ENCODE peak calls at places on chromosomes 13 and 19, in eight cellular contexts. D is psoas muscle; K is cardiac muscle cell; E is PC-3; M is lower lobe of right lung; R is ascending aorta; A is HAP-1; P is effector memory CD4-positive, alpha-beta T cell. J is an unnamed sample. For H3K4me1, the result is how much of the 10 kb centered on the place peaks cover.

GRCh38 chr13:23321534-23322241 is 111.8 kb downstream of the SACS start:
- DNase-seq in D (peak), K (no peak), E (peak), M (no peak), R (peak), A (no peak), P (no peak), J (peak)

GRCh38 chr19:39425744-39426143 is 10.0 kb downstream of the RPS16 start:
- DNase-seq in D (no peak), K (no peak), E (no peak), M (no peak), R (no peak), A (no peak), P (no peak), J (no peak)

GRCh38 chr19:8585894-8586750 is 8.9 kb upstream of the MYO1F start:
- DNase-seq in D (no peak), K (peak), E (peak), M (peak), R (no peak), A (no peak), P (peak), J (peak)

GRCh38 chr13:27556109-27556508 is 64.2 kb downstream of the LNX2 start:
- DNase-seq in D (peak), K (no peak), E (peak), M (no peak), R (peak), A (no peak), P (no peak), J (no peak)

GRCh38 chr13:31870511-31870910 is 131.2 kb downstream of the RXFP2 start:
- DNase-seq in D (no peak), K (no peak), E (no peak), M (no peak), R (no peak), A (no peak), P (no peak), J (no peak)

GRCh38 chr13:98939552-98940306 is 38.1 kb downstream of the DOCK9 start:
- DNase-seq in D (no peak), K (no peak), E (no peak), M (no peak), R (no peak), A (no peak), P (no peak), J (no peak)

GRCh38 chr19:19033426-19034203 is at the start of the genes ARMC6 and SUGP2:
- DNase-seq in D (peak), K (peak), E (peak), M (peak), R (peak), A (peak), P (peak), J (peak)

GRCh38 chr19:38693380-38694223 is 46.2 kb downstream of the ACTN4 start:
- DNase-seq in D (no peak), K (no peak), E (peak), M (no peak), R (peak), A (no peak), P (peak), J (peak)

GRCh38 chr13:19985219-19985556 is 26.7 kb downstream of the ZMYM2 start:
- DNase-seq in D (no peak), K (no peak), E (no peak), M (no peak), R (no peak), A (no peak), P (no peak), J (no peak)

GRCh38 chr19:32339988-32340874 is 5.2 kb upstream of the ZNF507 start:
- DNase-seq in D (peak), K (peak), E (peak), M (peak), R (peak), A (peak), P (no peak), J (peak)

GRCh38 chr13:73835138-73835721 is 299.0 kb downstream of the KLF12 start:
- DNase-seq in D (no peak), K (peak), E (peak), M (no peak), R (no peak), A (peak), P (no peak), J (peak)

GRCh38 chr13:110912651-110913051 is 2.2 kb downstream of the ANKRD10 start:
- DNase-seq in D (peak), K (peak), E (peak), M (no peak), R (peak), A (no peak), P (no peak), J (no peak)

GRCh38 chr19:4730740-4731171 is 7.1 kb upstream of the DPP9 start:
- DNase-seq in D (no peak), K (no peak), E (peak), M (no peak), R (no peak), A (no peak), P (peak), J (no peak)

GRCh38 chr19:19535311-19536191 is 2.5 kb upstream of the CILP2 start:
- DNase-seq in D (no peak), K (no peak), E (no peak), M (no peak), R (no peak), A (no peak), P (no peak), J (no peak)

GRCh38 chr13:89401209-89401810 is 1730.1 kb downstream of the SLITRK5 start:
- DNase-seq in D (no peak), K (no peak), E (peak), M (no peak), R (no peak), A (no peak), P (no peak), J (peak)

GRCh38 chr19:15187026-15188007 is 13.5 kb downstream of the NOTCH3 start:
- DNase-seq in D (no peak), K (no peak), E (peak), M (no peak), R (no peak), A (no peak), P (no peak), J (no peak)

GRCh38 chr13:74206061-74206561 is 71.9 kb upstream of the KLF12 start:
- DNase-seq in D (no peak), K (no peak), E (peak), M (no peak), R (no peak), A (peak), P (no peak), J (peak)

GRCh38 chr13:31045621-31046081 is 113.2 kb downstream of the TEX26 start:
- DNase-seq in D (peak), K (no peak), E (peak), M (peak), R (peak), A (no peak), P (peak), J (peak)

GRCh38 chr13:113061796-113062425 is 43.7 kb upstream of the F7 start:
- DNase-seq in D (peak), K (no peak), E (no peak), M (peak), R (no peak), A (no peak), P (no peak), J (no peak)

GRCh38 chr13:66014757-66015156 is 1215.4 kb downstream of the PCDH9 start:
- DNase-seq in D (no peak), K (no peak), E (peak), M (no peak), R (no peak), A (no peak), P (no peak), J (no peak)

GRCh38 chr13:51223284-51224270 is 1.4 kb downstream of the FAM124A start:
- DNase-seq in D (no peak), K (no peak), E (no peak), M (no peak), R (no peak), A (peak), P (no peak), J (no peak)

GRCh38 chr19:43446746-43447489 is 18.5 kb downstream of the LYPD3 start:
- DNase-seq in D (peak), K (peak), E (peak), M (peak), R (peak), A (peak), P (peak), J (peak)

GRCh38 chr19:56155124-56155687 is 14.1 kb downstream of the ZNF444 start:
- DNase-seq in D (no peak), K (no peak), E (no peak), M (no peak), R (no peak), A (no peak), P (no peak), J (no peak)

GRCh38 chr13:27927444-27928352 is 7.9 kb downstream of the PDX1 start:
- DNase-seq in D (no peak), K (no peak), E (no peak), M (no peak), R (no peak), A (no peak), P (no peak), J (no peak)

GRCh38 chr13:77519808-77520207 is 15.7 kb upstream of the SCEL start:
- DNase-seq in D (no peak), K (no peak), E (peak), M (no peak), R (no peak), A (no peak), P (no peak), J (no peak)

GRCh38 chr13:88919970-88920628 is 1248.9 kb downstream of the SLITRK5 start:
- DNase-seq in D (no peak), K (no peak), E (no peak), M (no peak), R (no peak), A (no peak), P (no peak), J (no peak)

GRCh38 chr13:72104656-72105180 is 237.7 kb upstream of the DACH1 start:
- DNase-seq in D (no peak), K (no peak), E (no peak), M (no peak), R (no peak), A (no peak), P (no peak), J (no peak)

GRCh38 chr13:44618326-44618725 is 42.2 kb upstream of the TSC22D1 start:
- DNase-seq in D (no peak), K (no peak), E (no peak), M (no peak), R (no peak), A (no peak), P (no peak), J (peak)

GRCh38 chr13:27481766-27482165 is 31.4 kb upstream of the MTIF3 start:
- DNase-seq in D (no peak), K (peak), E (peak), M (peak), R (peak), A (peak), P (no peak), J (peak)

GRCh38 chr19:49127674-49128544 is 8.6 kb downstream of the PPFIA3 start:
- DNase-seq in D (peak), K (peak), E (peak), M (peak), R (peak), A (peak), P (peak), J (peak)

GRCh38 chr19:15456441-15456840 is 6.7 kb upstream of the WIZ start:
- DNase-seq in D (no peak), K (no peak), E (no peak), M (no peak), R (no peak), A (no peak), P (no peak), J (no peak)

GRCh38 chr13:74889321-74889720 is 592.6 kb downstream of the TBC1D4 start:
- DNase-seq in D (no peak), K (no peak), E (peak), M (no peak), R (no peak), A (no peak), P (no peak), J (no peak)

GRCh38 chr13:50257646-50258045 is 242.4 kb downstream of the KCNRG start:
- DNase-seq in D (no peak), K (no peak), E (no peak), M (no peak), R (no peak), A (no peak), P (no peak), J (no peak)

GRCh38 chr13:81487151-81487550 is 1146.2 kb upstream of the SPRY2 start:
- DNase-seq in D (no peak), K (peak), E (peak), M (no peak), R (no peak), A (peak), P (no peak), J (no peak)

GRCh38 chr13:102354011-102354410 is 47.8 kb downstream of the FGF14 start:
- DNase-seq in D (no peak), K (no peak), E (no peak), M (no peak), R (no peak), A (no peak), P (no peak), J (no peak)
- H3K4me1 ChIP-seq in D (under half), K (under half), E (under half), M (under half), R (under half), A (under half), P (under half), J (under half)

DNA sequence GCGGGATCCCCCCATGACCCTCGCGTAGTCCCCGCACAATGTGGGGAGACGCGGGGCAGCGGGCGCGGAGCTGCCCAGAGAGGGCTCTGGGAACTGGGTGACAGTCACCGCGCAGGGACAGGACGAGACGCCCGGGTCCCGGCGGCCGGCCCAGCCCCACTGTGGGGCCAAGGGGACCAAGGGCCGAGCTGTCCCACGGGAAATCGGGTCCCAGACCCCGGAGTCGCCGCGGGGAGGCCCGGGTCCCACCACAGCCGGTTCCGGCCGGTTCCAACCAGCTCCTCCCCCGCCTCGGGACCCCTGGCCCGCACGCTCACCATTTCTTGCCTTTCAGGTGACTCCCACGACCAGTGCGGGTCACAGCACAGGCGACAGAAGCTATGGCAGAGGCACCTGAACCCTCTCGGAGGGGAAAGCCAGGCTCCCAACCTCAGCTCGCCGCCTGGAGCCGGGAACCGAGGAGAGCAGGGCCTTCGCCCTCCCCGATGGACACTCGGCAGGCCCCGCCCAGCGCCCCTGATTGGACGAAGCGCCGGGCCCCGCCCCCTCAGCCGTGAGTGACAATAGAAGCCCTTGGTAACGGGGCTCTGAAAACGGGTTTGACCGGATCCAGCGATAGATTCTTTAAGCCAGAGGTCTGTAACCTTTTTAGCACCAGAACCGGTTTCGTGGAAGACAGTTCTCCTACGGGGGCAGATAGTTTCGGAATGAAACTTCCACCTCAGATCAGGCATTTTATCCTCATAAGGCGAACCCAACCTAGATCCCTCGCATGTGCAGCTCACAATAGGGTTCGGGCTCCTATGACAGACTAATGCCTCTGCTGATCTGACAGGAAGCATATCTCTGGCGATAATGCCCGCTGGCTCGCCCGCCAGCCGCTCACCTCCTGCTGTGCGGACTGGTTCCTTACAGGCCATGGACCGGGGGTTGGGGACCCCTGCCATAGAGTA is at the start of gene ZNF433:
- DNase-seq in D (peak), K (peak), E (peak), M (peak), R (peak), A (no peak), P (peak), J (peak)
- H3K4me3 ChIP-seq in D (peak), K (peak), E (peak), M (peak), R (peak), A (no peak), P (peak), J (peak)

GRCh38 chr19:11370744-11371143 is 3.7 kb upstream of the SWSAP1 start:
- DNase-seq in D (no peak), K (no peak), E (no peak), M (no peak), R (no peak), A (no peak), P (no peak), J (no peak)
- H3K4me1 ChIP-seq in D (under half), K (under half), E (under half), M (under half), R (under half), A (under half), P (under half), J (under half)

DNA sequence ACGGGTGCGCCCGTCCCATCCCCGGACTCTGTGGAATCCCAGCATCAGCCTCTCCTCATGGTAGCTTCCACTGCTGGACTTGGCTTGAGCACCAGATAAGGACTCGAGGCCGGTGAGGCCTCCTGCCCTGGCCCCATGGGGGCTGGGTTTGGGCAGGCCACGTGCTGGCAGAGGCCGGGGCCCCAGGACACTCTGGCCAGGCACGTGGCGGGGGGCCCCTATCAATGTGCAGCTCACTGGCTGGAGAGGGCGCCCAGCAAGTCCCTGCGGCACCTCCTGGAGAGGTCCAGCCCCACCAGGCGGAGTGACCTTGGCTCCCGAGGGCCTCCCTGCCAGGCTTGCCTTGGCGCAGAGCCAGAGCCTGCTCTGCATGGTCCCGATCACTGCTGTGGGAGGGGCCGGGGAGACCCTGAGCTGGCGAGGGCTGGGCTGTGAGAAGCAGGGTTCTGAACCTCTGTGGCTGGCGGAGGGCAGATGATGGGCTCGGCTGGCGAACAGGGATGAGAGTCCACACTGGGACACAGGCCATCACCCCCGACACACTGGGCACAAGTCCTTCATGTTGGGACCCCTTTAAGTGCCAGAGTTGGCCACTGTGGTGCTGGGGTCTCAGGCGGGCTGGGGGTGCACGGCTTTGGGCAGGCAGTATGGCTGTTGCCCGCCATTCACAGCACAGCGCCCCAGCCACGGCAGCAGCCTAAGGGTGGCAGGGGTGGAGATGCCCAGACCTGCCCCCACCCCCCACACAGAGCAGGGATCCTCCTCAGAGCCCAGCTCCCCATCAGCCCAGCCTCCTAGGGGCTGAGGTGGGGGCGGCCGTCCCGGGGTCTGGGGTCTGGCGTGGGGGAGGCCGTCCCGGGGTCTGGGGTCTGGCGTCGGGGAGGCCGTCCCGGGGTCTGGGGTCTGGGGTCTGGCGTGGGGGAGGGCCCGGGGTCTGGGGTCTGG is 19.1 kb downstream of the CEBPG start:
- DNase-seq in D (peak), K (peak), E (no peak), M (peak), R (no peak), A (no peak), P (no peak), J (no peak)
- H3K4me3 ChIP-seq in D (no peak), K (no peak), E (no peak), M (no peak), R (no peak), A (no peak), P (no peak), J (no peak)

GRCh38 chr19:40607311-40607871 is 6.2 kb downstream of the LTBP4 start:
- DNase-seq in D (no peak), K (no peak), E (no peak), M (no peak), R (no peak), A (no peak), P (no peak), J (no peak)
- H3K4me1 ChIP-seq in D (under half), K (under half), E (under half), M (half or more), R (under half), A (under half), P (half or more), J (under half)

GRCh38 chr19:42374826-42375376 is 15.2 kb downstream of the CNFN start:
- DNase-seq in D (no peak), K (no peak), E (no peak), M (no peak), R (no peak), A (no peak), P (no peak), J (no peak)
- H3K4me3 ChIP-seq in D (no peak), K (no peak), E (no peak), M (no peak), R (no peak), A (no peak), P (no peak), J (no peak)

GRCh38 chr19:40802300-40803169 is 3.5 kb downstream of the EGLN2 start:
- DNase-seq in D (peak), K (no peak), E (no peak), M (no peak), R (no peak), A (no peak), P (no peak), J (no peak)

GRCh38 chr19:40799558-40800338 is 757 bp downstream of the EGLN2 start:
- DNase-seq in D (peak), K (peak), E (no peak), M (peak), R (no peak), A (no peak), P (no peak), J (no peak)

GRCh38 chr19:40800339-40800996 is 1.5 kb downstream of the EGLN2 start:
- DNase-seq in D (no peak), K (no peak), E (no peak), M (no peak), R (no peak), A (no peak), P (no peak), J (no peak)

GRCh38 chr19:40801449-40802299 is 2.7 kb downstream of the EGLN2 start:
- DNase-seq in D (no peak), K (peak), E (no peak), M (no peak), R (no peak), A (no peak), P (no peak), J (no peak)

DNA sequence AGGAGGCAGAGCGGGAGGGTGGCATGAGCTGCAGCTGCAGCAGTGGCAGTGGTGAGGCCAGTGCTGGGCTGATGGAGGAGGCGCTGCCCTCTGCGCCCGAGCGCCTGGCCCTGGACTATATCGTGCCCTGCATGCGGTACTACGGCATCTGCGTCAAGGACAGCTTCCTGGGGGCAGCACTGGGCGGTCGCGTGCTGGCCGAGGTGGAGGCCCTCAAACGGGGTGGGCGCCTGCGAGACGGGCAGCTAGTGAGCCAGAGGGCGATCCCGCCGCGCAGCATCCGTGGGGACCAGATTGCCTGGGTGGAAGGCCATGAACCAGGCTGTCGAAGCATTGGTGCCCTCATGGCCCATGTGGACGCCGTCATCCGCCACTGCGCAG is 2.0 kb downstream of the EGLN2 start:
- DNase-seq in D (no peak), K (no peak), E (no peak), M (no peak), R (no peak), A (no peak), P (no peak), J (no peak)
- H3K4me1 ChIP-seq in D (half or more), K (under half), E (under half), M (half or more), R (half or more), A (under half), P (half or more), J (under half)

GRCh38 chr19:17268754-17269153 is 1.5 kb downstream of the BABAM1 start:
- DNase-seq in D (no peak), K (no peak), E (no peak), M (no peak), R (no peak), A (no peak), P (no peak), J (no peak)
- H3K4me3 ChIP-seq in D (no peak), K (no peak), E (peak), M (no peak), R (no peak), A (no peak), P (no peak), J (no peak)

GRCh38 chr19:44752123-44752815 is 3.8 kb downstream of the BCL3 start:
- DNase-seq in D (no peak), K (no peak), E (no peak), M (no peak), R (no peak), A (no peak), P (no peak), J (no peak)
- H3K4me1 ChIP-seq in D (under half), K (under half), E (half or more), M (half or more), R (half or more), A (under half), P (half or more), J (half or more)

J was measured in SJSA1.